ENCODE peak calls at places on chromosomes 6 and 20, in four cellular contexts. One of them, this sample, is unnamed.

GRCh38 chr6:39361657-39362486 is 39.4 kb upstream of the KCNK16 start:
- DNase-seq in kidney epithelial cell: peak
- DNase-seq in stimulated activated CD4-positive, alpha-beta T cell treated with anti-CD3 and anti-CD28 coated beads, Interleukin-2, amount 100 ng/mL, for 48 hours: peak
- DNase-seq in transverse colon: peak
- DNase-seq in this sample: peak

GRCh38 chr6:105346052-105346451 is 56.8 kb downstream of the PREP start:
- DNase-seq in kidney epithelial cell: peak
- DNase-seq in stimulated activated CD4-positive, alpha-beta T cell treated with anti-CD3 and anti-CD28 coated beads, Interleukin-2, amount 100 ng/mL, for 48 hours: no peak
- DNase-seq in transverse colon: no peak
- DNase-seq in this sample: no peak

GRCh38 chr6:138655828-138656227 is 117.7 kb upstream of the CCDC28A start:
- DNase-seq in transverse colon: no peak
- DNase-seq in stimulated activated CD4-positive, alpha-beta T cell treated with anti-CD3 and anti-CD28 coated beads, Interleukin-2, amount 100 ng/mL, for 48 hours: no peak
- DNase-seq in kidney epithelial cell: no peak
- DNase-seq in this sample: no peak

GRCh38 chr20:21609221-21609620 is 95.4 kb upstream of the NKX2-2 start:
- DNase-seq in transverse colon: no peak
- DNase-seq in stimulated activated CD4-positive, alpha-beta T cell treated with anti-CD3 and anti-CD28 coated beads, Interleukin-2, amount 100 ng/mL, for 48 hours: no peak
- DNase-seq in kidney epithelial cell: no peak
- DNase-seq in this sample: no peak

GRCh38 chr6:137817219-137817618 is 49.8 kb upstream of the TNFAIP3 start:
- DNase-seq in kidney epithelial cell: no peak
- DNase-seq in stimulated activated CD4-positive, alpha-beta T cell treated with anti-CD3 and anti-CD28 coated beads, Interleukin-2, amount 100 ng/mL, for 48 hours: no peak
- DNase-seq in transverse colon: no peak
- DNase-seq in this sample: no peak

GRCh38 chr20:32970973-32971300 is 33.3 kb downstream of the SUN5 start:
- DNase-seq in transverse colon: no peak
- DNase-seq in stimulated activated CD4-positive, alpha-beta T cell treated with anti-CD3 and anti-CD28 coated beads, Interleukin-2, amount 100 ng/mL, for 48 hours: no peak
- DNase-seq in kidney epithelial cell: no peak
- DNase-seq in this sample: no peak

GRCh38 chr6:137341721-137342195 is 122.6 kb upstream of the IFNGR1 start:
- DNase-seq in stimulated activated CD4-positive, alpha-beta T cell treated with anti-CD3 and anti-CD28 coated beads, Interleukin-2, amount 100 ng/mL, for 48 hours: peak
- DNase-seq in transverse colon: peak
- DNase-seq in kidney epithelial cell: no peak
- DNase-seq in this sample: no peak

GRCh38 chr6:166660157-166660686 is 33.2 kb upstream of the RPS6KA2 start:
- DNase-seq in transverse colon: no peak
- DNase-seq in kidney epithelial cell: no peak
- DNase-seq in stimulated activated CD4-positive, alpha-beta T cell treated with anti-CD3 and anti-CD28 coated beads, Interleukin-2, amount 100 ng/mL, for 48 hours: no peak
- DNase-seq in this sample: no peak

GRCh38 chr6:13729891-13730290 is 18.3 kb upstream of the RANBP9 start:
- DNase-seq in kidney epithelial cell: no peak
- DNase-seq in transverse colon: no peak
- DNase-seq in stimulated activated CD4-positive, alpha-beta T cell treated with anti-CD3 and anti-CD28 coated beads, Interleukin-2, amount 100 ng/mL, for 48 hours: no peak
- DNase-seq in this sample: no peak

GRCh38 chr6:168133186-168133585 is 54.2 kb upstream of the FRMD1 start:
- DNase-seq in stimulated activated CD4-positive, alpha-beta T cell treated with anti-CD3 and anti-CD28 coated beads, Interleukin-2, amount 100 ng/mL, for 48 hours: no peak
- DNase-seq in transverse colon: no peak
- DNase-seq in kidney epithelial cell: no peak
- DNase-seq in this sample: no peak

GRCh38 chr6:130037207-130037811 is 18.9 kb downstream of the L3MBTL3 start:
- DNase-seq in transverse colon: no peak
- DNase-seq in stimulated activated CD4-positive, alpha-beta T cell treated with anti-CD3 and anti-CD28 coated beads, Interleukin-2, amount 100 ng/mL, for 48 hours: no peak
- DNase-seq in kidney epithelial cell: no peak
- DNase-seq in this sample: no peak

GRCh38 chr20:51930775-51931174 is 128.5 kb upstream of the SALL4 start:
- DNase-seq in stimulated activated CD4-positive, alpha-beta T cell treated with anti-CD3 and anti-CD28 coated beads, Interleukin-2, amount 100 ng/mL, for 48 hours: no peak
- DNase-seq in kidney epithelial cell: peak
- DNase-seq in transverse colon: no peak
- DNase-seq in this sample: no peak

GRCh38 chr20:41265931-41266330 is 51.6 kb downstream of the ZHX3 start:
- DNase-seq in stimulated activated CD4-positive, alpha-beta T cell treated with anti-CD3 and anti-CD28 coated beads, Interleukin-2, amount 100 ng/mL, for 48 hours: no peak
- DNase-seq in kidney epithelial cell: no peak
- DNase-seq in transverse colon: no peak
- DNase-seq in this sample: no peak

GRCh38 chr20:58875541-58876134 is 23.1 kb downstream of the GNAS start:
- DNase-seq in transverse colon: no peak
- DNase-seq in stimulated activated CD4-positive, alpha-beta T cell treated with anti-CD3 and anti-CD28 coated beads, Interleukin-2, amount 100 ng/mL, for 48 hours: no peak
- DNase-seq in kidney epithelial cell: no peak
- DNase-seq in this sample: no peak

GRCh38 chr6:78131521-78131920 is 478.7 kb downstream of the MEI4 start:
- DNase-seq in transverse colon: no peak
- DNase-seq in stimulated activated CD4-positive, alpha-beta T cell treated with anti-CD3 and anti-CD28 coated beads, Interleukin-2, amount 100 ng/mL, for 48 hours: no peak
- DNase-seq in kidney epithelial cell: no peak
- DNase-seq in this sample: no peak

GRCh38 chr6:105793132-105793531 is 293.0 kb upstream of the PRDM1 start:
- DNase-seq in kidney epithelial cell: no peak
- DNase-seq in stimulated activated CD4-positive, alpha-beta T cell treated with anti-CD3 and anti-CD28 coated beads, Interleukin-2, amount 100 ng/mL, for 48 hours: no peak
- DNase-seq in transverse colon: peak
- DNase-seq in this sample: no peak